ENCODE peak calls at places on chromosomes 4 and X, in seven cellular contexts. G is globus pallidus, D is H7, U is immature natural killer cell, Z is foreskin fibroblast, R is M059J, A is choroid plexus epithelial cell. C is an unnamed sample.

GRCh38 chr4:182585321-182585720 is 331.9 kb downstream of the DCTD start:
- DNase-seq in G (no peak), D (peak; percentile 10), U (no peak), Z (no peak), R (no peak), A (no peak), C (peak; percentile 34)

GRCh38 chr4:37715889-37716402 is 29.8 kb upstream of the RELL1 start:
- DNase-seq in G (no peak), D (no peak), U (no peak), Z (peak; percentile 35), R (peak; percentile 18), A (peak; percentile 62), C (no peak)

GRCh38 chr4:8045909-8046308 is 106.2 kb upstream of the AFAP1 start:
- DNase-seq in G (no peak), D (no peak), U (no peak), Z (no peak), R (no peak), A (no peak), C (no peak)

GRCh38 chrX:154485150-154486051 is 1.0 kb downstream of the UBL4A start:
- DNase-seq in G (no peak), D (no peak), U (no peak), Z (no peak), R (no peak), A (no peak), C (no peak)

GRCh38 chr4:20252656-20253271 is 1.1 kb downstream of the SLIT2 start:
- DNase-seq in G (no peak), D (peak; percentile 62), U (no peak), Z (peak; percentile 79), R (peak; percentile 54), A (peak; percentile 47), C (peak; percentile 55)

GRCh38 chr4:19159874-19160273 is 1091.8 kb upstream of the SLIT2 start:
- DNase-seq in G (no peak), D (no peak), U (no peak), Z (no peak), R (no peak), A (no peak), C (no peak)

GRCh38 chrX:53990201-53990600 is 54.1 kb downstream of the PHF8 start:
- DNase-seq in G (no peak), D (no peak), U (no peak), Z (no peak), R (no peak), A (peak; percentile 33), C (no peak)

GRCh38 chrX:13669246-13669689 is 16.3 kb downstream of the TCEANC start:
- DNase-seq in G (no peak), D (no peak), U (peak; percentile 37), Z (peak; percentile 77), R (peak; percentile 98), A (peak; percentile 98), C (no peak)

GRCh38 chr4:102757681-102758080 is 3.1 kb downstream of the MANBA start:
- DNase-seq in G (no peak), D (no peak), U (no peak), Z (no peak), R (no peak), A (no peak), C (no peak)